ENCODE peak calls at places on chromosomes 4 and X, in eight cellular contexts. U, E, Z, K, J, O, Y and H are unnamed samples.

GRCh38 chr4:169062861-169063197 is 52.8 kb upstream of the CBR4 start:
- DNase-seq in E (no peak), U (no peak), K (no peak), O (no peak), J (no peak), Z (no peak), Y (no peak), H (no peak)

GRCh38 chrX:12065251-12065650 is 73.0 kb upstream of the FRMPD4 start:
- DNase-seq in J (no peak), K (peak; percentile 8), O (no peak), Z (no peak), U (no peak), Y (no peak), E (no peak), H (no peak)

GRCh38 chr4:93832097-93832496 is 3.5 kb downstream of the ATOH1 start:
- DNase-seq in O (no peak), Y (no peak), E (no peak), Z (no peak), J (no peak), K (no peak), U (no peak), H (no peak)

GRCh38 chrX:68139791-68140190 is 293.5 kb downstream of the OPHN1 start:
- DNase-seq in Z (no peak), Y (no peak), O (no peak), U (no peak), E (no peak), J (no peak), K (no peak), H (no peak)

GRCh38 chrX:17361620-17362019 is 13.4 kb upstream of the NHS start:
- DNase-seq in K (peak; percentile 20), E (no peak), Z (peak; percentile 38), O (no peak), Y (no peak), J (no peak), U (no peak), H (no peak)

GRCh38 chr4:87961993-87962791 is 13.3 kb upstream of the SPP1 start:
- DNase-seq in K (no peak), Z (no peak), U (no peak), Y (no peak), E (no peak), O (no peak), J (no peak), H (no peak)

GRCh38 chr4:139978692-139979091 is 175.3 kb downstream of the MAML3 start:
- DNase-seq in K (no peak), E (no peak), J (no peak), Z (no peak), O (no peak), U (no peak), Y (no peak), H (no peak)

GRCh38 chr4:48139688-48140087 is 5.6 kb upstream of the TXK start:
- DNase-seq in U (no peak), O (no peak), E (no peak), Z (no peak), K (no peak), J (no peak), Y (no peak), H (no peak)

GRCh38 chrX:49071877-49072711 is 1.7 kb downstream of the PRAF2 start:
- DNase-seq in E (no peak), K (peak; percentile 52), J (no peak), Z (no peak), U (no peak), Y (no peak), O (no peak), H (no peak)